ENCODE peak calls at places on chromosomes 5 and 9, in four cellular contexts. F is progenitor cell of endocrine pancreas, M is colonic mucosa, D is bronchial epithelial cell. L is an unnamed sample.

GRCh38 chr5:124918618-124919017 is 172.2 kb upstream of the ZNF608 start:
- DNase-seq in F (no peak), M (no peak), D (no peak), L (no peak)

GRCh38 chr9:133133680-133134418 is 12.8 kb upstream of the RALGDS start:
- DNase-seq in F (peak), M (peak), D (peak), L (no peak)

GRCh38 chr9:136773386-136774044 is 9.2 kb upstream of the LCN15 start:
- DNase-seq in F (no peak), M (no peak), D (no peak), L (peak)

GRCh38 chr5:132996307-132996706 is 30.0 kb downstream of the ZCCHC10 start:
- DNase-seq in F (no peak), M (no peak), D (no peak), L (no peak)

GRCh38 chr5:140869555-140869886 is 764 bp downstream of the PCDHA11 start:
- DNase-seq in F (no peak), M (no peak), D (peak), L (no peak)

GRCh38 chr5:133618141-133618540 is 5.8 kb upstream of the FSTL4 start:
- DNase-seq in F (no peak), M (no peak), D (no peak), L (no peak)

GRCh38 chr9:88197781-88198345 is 59.6 kb upstream of the SPATA31C2 start:
- DNase-seq in F (no peak), M (no peak), D (peak), L (no peak)

GRCh38 chr5:138792181-138792808 is 39.1 kb downstream of the CTNNA1 start:
- DNase-seq in F (no peak), M (no peak), D (no peak), L (no peak)

GRCh38 chr5:154214236-154215106 is 23.9 kb downstream of the GALNT10 start:
- DNase-seq in F (no peak), M (no peak), D (peak), L (no peak)

GRCh38 chr5:96432245-96433065 is 593 bp downstream of the PCSK1 start:
- DNase-seq in F (no peak), M (no peak), D (no peak), L (no peak)

GRCh38 chr5:66529182-66529581 is 67.0 kb upstream of the MAST4 start:
- DNase-seq in F (no peak), M (no peak), D (no peak), L (no peak)

GRCh38 chr5:142012792-142013388 is at the start of gene GNPDA1:
- DNase-seq in F (peak), M (peak), D (peak), L (no peak)
- TF ChIP-seq CTCF in F (peak), M (no peak), D (no peak), L (no peak)

GRCh38 chr9:114616684-114617520 is 5.8 kb downstream of the TMEM268 start:
- DNase-seq in F (no peak), M (peak), D (peak), L (no peak)

GRCh38 chr9:114613919-114614318 is 2.8 kb downstream of the TMEM268 start:
- DNase-seq in F (no peak), M (no peak), D (no peak), L (no peak)

GRCh38 chr9:114612272-114612923 is 1.3 kb downstream of the TMEM268 start:
- DNase-seq in F (no peak), M (peak), D (no peak), L (no peak)

GRCh38 chr9:114613087-114613486 is 2.0 kb downstream of the TMEM268 start:
- DNase-seq in F (no peak), M (no peak), D (no peak), L (no peak)

DNA sequence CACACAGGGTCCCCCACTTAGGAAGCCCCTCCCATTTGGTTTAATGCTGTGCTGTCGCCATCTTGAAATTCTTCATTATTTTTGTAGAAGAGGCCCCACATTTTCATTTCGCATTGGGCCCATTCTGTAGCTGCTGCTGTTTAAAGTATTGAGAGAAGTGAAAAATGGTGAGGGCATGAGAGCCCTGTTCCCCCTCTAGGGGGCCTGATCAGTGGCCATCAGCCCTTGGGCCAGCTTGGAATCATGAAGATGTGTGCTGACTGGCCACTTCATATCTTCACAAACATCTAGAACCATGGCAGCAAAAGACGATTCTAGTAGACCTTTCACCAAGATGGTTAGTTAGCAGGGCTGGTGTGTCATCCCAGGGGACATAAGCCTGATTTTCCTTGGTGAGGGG is 3.3 kb downstream of the TMEM268 start:
- DNase-seq in F (no peak), M (no peak), D (no peak), L (no peak)
- TF ChIP-seq CTCF in F (peak), M (no peak), D (no peak), L (peak)

DNA sequence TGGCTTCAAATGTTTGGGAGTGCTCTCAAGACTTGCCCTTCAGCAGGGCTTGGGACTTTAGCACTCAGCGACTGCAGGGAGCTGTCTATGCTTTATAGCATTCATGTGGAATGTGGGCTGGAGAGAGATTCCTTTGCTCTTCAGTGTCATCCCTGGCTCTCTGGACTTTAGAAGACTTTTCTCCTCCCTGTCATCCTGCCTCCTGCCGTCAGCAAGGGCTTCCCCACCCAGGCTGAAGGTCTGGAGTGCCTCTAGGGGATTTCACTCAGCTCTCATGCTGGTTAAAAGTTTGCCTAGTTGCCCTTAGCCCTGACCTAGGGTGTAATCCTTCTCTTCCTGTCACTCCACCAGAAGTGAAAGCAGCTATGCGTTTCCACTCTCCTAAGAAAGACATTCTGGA is 210.9 kb downstream of the FRMD3 start:
- DNase-seq in F (no peak), M (no peak), D (no peak), L (no peak)
- TF ChIP-seq CTCF in F (no peak), M (no peak), D (no peak), L (no peak)

GRCh38 chr9:96086936-96087582 is 211.6 kb downstream of the ERCC6L2 start:
- DNase-seq in F (no peak), M (no peak), D (no peak), L (no peak)
- TF ChIP-seq CTCF in F (no peak), M (no peak), D (no peak), L (no peak)

GRCh38 chr9:99573883-99574282 is 247.8 kb upstream of the NR4A3 start:
- DNase-seq in F (no peak), M (no peak), D (no peak), L (no peak)

GRCh38 chr9:99576830-99577229 is 244.9 kb upstream of the NR4A3 start:
- DNase-seq in F (no peak), M (no peak), D (no peak), L (no peak)

GRCh38 chr9:99577351-99577750 is 244.3 kb upstream of the NR4A3 start:
- DNase-seq in F (no peak), M (no peak), D (no peak), L (no peak)

GRCh38 chr9:99578666-99579065 is 243.0 kb upstream of the NR4A3 start:
- DNase-seq in F (no peak), M (no peak), D (no peak), L (no peak)

GRCh38 chr9:99576002-99576401 is 245.7 kb upstream of the NR4A3 start:
- DNase-seq in F (no peak), M (no peak), D (no peak), L (no peak)
- TF ChIP-seq CTCF in F (no peak), M (no peak), D (no peak), L (no peak)